ENCODE peak calls at places on chromosomes 7 and 10, in seven cellular contexts. T, L, V, A, Z, K and N are unnamed samples.

GRCh38 chr10:35752469-35753450 is 110.7 kb upstream of the FZD8 start:
- DNase-seq in Z (no peak), A (no peak), V (no peak), T (no peak), L (no peak), K (no peak), N (no peak)

GRCh38 chr10:12364559-12364958 is 15.2 kb downstream of the CAMK1D start:
- DNase-seq in L (no peak), Z (no peak), A (no peak), V (no peak), T (no peak), K (no peak), N (no peak)

GRCh38 chr7:124752310-124752709 is 13.3 kb downstream of the GPR37 start:
- DNase-seq in Z (peak; percentile 74), L (no peak), A (no peak), T (no peak), V (no peak), K (no peak), N (no peak)

GRCh38 chr10:24519950-24520349 is 203.7 kb downstream of the ARHGAP21 start:
- DNase-seq in T (no peak), K (peak; percentile 18), Z (no peak), V (no peak), L (no peak), A (no peak), N (no peak)

GRCh38 chr10:118531105-118531851 is 64.2 kb downstream of the PRLHR start:
- DNase-seq in V (no peak), T (no peak), Z (no peak), L (no peak), K (no peak), A (no peak), N (no peak)

GRCh38 chr10:125992244-125992643 is 95.9 kb downstream of the FANK1 start:
- DNase-seq in V (no peak), T (no peak), Z (no peak), A (no peak), L (no peak), K (no peak), N (no peak)

GRCh38 chr10:74208081-74208480 is 57.1 kb downstream of the ADK start:
- DNase-seq in Z (no peak), A (no peak), L (no peak), K (no peak), T (no peak), V (no peak), N (no peak)

GRCh38 chr10:30963994-30964930 is 67.4 kb downstream of the ZNF438 start:
- DNase-seq in Z (no peak), V (no peak), T (no peak), K (no peak), L (no peak), A (no peak), N (no peak)

GRCh38 chr10:124516998-124517397 is 55.4 kb downstream of the LHPP start:
- DNase-seq in K (no peak), L (peak; percentile 33), V (no peak), A (no peak), T (no peak), Z (no peak), N (no peak)

GRCh38 chr7:98323597-98324322 is 42.3 kb downstream of the BRI3 start:
- DNase-seq in V (no peak), T (no peak), A (no peak), L (no peak), Z (no peak), K (no peak), N (no peak)

GRCh38 chr10:113060221-113061053 is 110.4 kb downstream of the TCF7L2 start:
- DNase-seq in A (no peak), L (no peak), V (peak; percentile 86), K (no peak), Z (no peak), T (peak; percentile 44), N (no peak)

GRCh38 chr10:129727071-129727470 is 237.0 kb downstream of the EBF3 start:
- DNase-seq in L (no peak), K (no peak), A (no peak), V (no peak), Z (no peak), T (no peak), N (no peak)

GRCh38 chr10:67306588-67307205 is 380.9 kb downstream of the LRRTM3 start:
- DNase-seq in K (no peak), A (peak; percentile 14), V (no peak), T (no peak), L (no peak), Z (no peak), N (peak; percentile 7)

GRCh38 chr10:24993237-24993958 is 22.6 kb downstream of the ENKUR start:
- DNase-seq in T (no peak), Z (no peak), L (no peak), A (no peak), K (no peak), V (no peak), N (no peak)

GRCh38 chr10:57968328-57969016 is 299.2 kb downstream of the IPMK start:
- DNase-seq in T (no peak), V (no peak), A (no peak), L (no peak), K (no peak), Z (no peak), N (no peak)

GRCh38 chr10:112984756-112985155 is 34.7 kb downstream of the TCF7L2 start:
- DNase-seq in A (no peak), K (no peak), V (no peak), Z (no peak), L (no peak), T (no peak), N (no peak)

GRCh38 chr10:50604049-50604640 is 19.6 kb downstream of the SGMS1 start:
- DNase-seq in A (no peak), Z (no peak), L (no peak), V (no peak), T (no peak), K (no peak), N (no peak)

GRCh38 chr10:427746-428519 is 261.5 kb downstream of the DIP2C start:
- DNase-seq in A (no peak), T (no peak), V (no peak), Z (no peak), K (no peak), L (no peak), N (no peak)

GRCh38 chr7:114789942-114790341 is 132.0 kb upstream of the MDFIC start:
- DNase-seq in A (no peak), Z (peak; percentile 26), V (no peak), K (no peak), L (no peak), T (no peak), N (no peak)

GRCh38 chr7:1664711-1665591 is 5.1 kb upstream of the ELFN1 start:
- DNase-seq in Z (no peak), K (peak; percentile 14), A (peak; percentile 44), V (peak; percentile 76), T (peak; percentile 74), L (peak; percentile 77), N (peak; percentile 97)

GRCh38 chr7:131859162-131859821 is 302.9 kb upstream of the PODXL start:
- DNase-seq in Z (peak; percentile 26), K (peak; percentile 3), L (peak; percentile 79), V (no peak), T (peak; percentile 74), A (peak; percentile 45), N (peak; percentile 36)

GRCh38 chr7:18430810-18431209 is 64.7 kb upstream of the HDAC9 start:
- DNase-seq in A (no peak), V (no peak), T (no peak), L (no peak), K (no peak), Z (no peak), N (no peak)

GRCh38 chr7:151658778-151659177 is 139.1 kb upstream of the RHEB start:
- DNase-seq in Z (no peak), A (no peak), T (no peak), V (no peak), L (no peak), K (no peak), N (no peak)

GRCh38 chr10:95655571-95656290 is 780 bp downstream of the ALDH18A1 start:
- DNase-seq in V (no peak), K (no peak), L (no peak), Z (no peak), T (no peak), A (peak; percentile 7), N (no peak)

GRCh38 chr10:7412482-7413251 is 1.8 kb upstream of the SFMBT2 start:
- DNase-seq in L (peak; percentile 84), K (no peak), V (no peak), A (no peak), Z (no peak), T (peak; percentile 57), N (no peak)

GRCh38 chr7:22675917-22676343 is 51.1 kb upstream of the IL6 start:
- DNase-seq in V (no peak), Z (peak; percentile 47), T (no peak), A (no peak), L (no peak), K (no peak), N (no peak)

GRCh38 chr7:46571996-46572395 is 650.9 kb upstream of the IGFBP3 start:
- DNase-seq in V (no peak), T (no peak), A (no peak), L (no peak), Z (no peak), K (no peak), N (no peak)

GRCh38 chr7:157284229-157285014 is 52.4 kb upstream of the DNAJB6 start:
- DNase-seq in V (no peak), L (peak; percentile 35), K (no peak), Z (no peak), T (no peak), A (no peak), N (no peak)

GRCh38 chr7:117034851-117035462 is 81.7 kb downstream of the ST7 start:
- DNase-seq in V (no peak), K (no peak), T (no peak), A (no peak), Z (no peak), L (no peak), N (no peak)

GRCh38 chr7:139682136-139683013 is 95.4 kb downstream of the HIPK2 start:
- DNase-seq in Z (no peak), A (no peak), T (no peak), V (no peak), K (no peak), L (no peak), N (no peak)

GRCh38 chr10:36048236-36048635 is 406.1 kb upstream of the FZD8 start:
- DNase-seq in K (no peak), A (no peak), Z (no peak), L (no peak), T (no peak), V (no peak), N (no peak)

GRCh38 chr10:132395704-132396494 is 1.1 kb upstream of the PWWP2B start:
- DNase-seq in T (no peak), V (peak; percentile 89), A (no peak), L (peak; percentile 95), Z (no peak), K (peak; percentile 20), N (no peak)

GRCh38 chr7:1737956-1738355 is 67.9 kb downstream of the ELFN1 start:
- DNase-seq in T (no peak), V (no peak), Z (no peak), A (no peak), L (no peak), K (no peak), N (no peak)